ENCODE peak calls at places on chromosomes 7 and 10, in six cellular contexts. B is IMR-90; R is heart right ventricle; A is left ventricle myocardium inferior; H is astrocyte; G is CD8-positive, alpha-beta T cell. F is an unnamed sample.

GRCh38 chr10:32104622-32105509 is 48.6 kb upstream of the KIF5B start:
- DNase-seq in G (no peak), H (peak), R (no peak), A (no peak), B (peak), F (no peak)

GRCh38 chr10:72086466-72087391 is 1.6 kb downstream of the SPOCK2 start:
- DNase-seq in R (peak), H (peak), G (peak), B (peak), A (peak), F (peak)

GRCh38 chr7:121334875-121335648 is 6.3 kb downstream of the WNT16 start:
- DNase-seq in R (no peak), G (no peak), A (no peak), B (peak), H (peak), F (no peak)

GRCh38 chr10:112585052-112585451 is 138.0 kb downstream of the VTI1A start:
- DNase-seq in R (no peak), H (peak), G (no peak), A (no peak), B (peak), F (no peak)

GRCh38 chr7:45646996-45647411 is 72.8 kb downstream of the ADCY1 start:
- DNase-seq in G (no peak), R (peak), B (peak), H (no peak), A (no peak), F (no peak)

GRCh38 chr7:133859191-133859590 is 267.9 kb upstream of the LRGUK start:
- DNase-seq in B (no peak), A (no peak), G (no peak), R (no peak), H (no peak), F (no peak)

GRCh38 chr10:31757374-31757773 is 171.3 kb downstream of the ARHGAP12 start:
- DNase-seq in G (no peak), R (no peak), H (no peak), A (no peak), B (no peak), F (no peak)

GRCh38 chr10:6583447-6583846 is 3.4 kb upstream of the PRKCQ start:
- DNase-seq in G (peak), H (no peak), B (no peak), R (no peak), A (no peak), F (no peak)

GRCh38 chr10:114754445-114755320 is 66.9 kb upstream of the FHIP2A start:
- DNase-seq in R (no peak), A (no peak), B (peak), H (peak), G (no peak), F (no peak)

GRCh38 chr10:47303866-47304265 is 3.9 kb downstream of the GDF10 start:
- DNase-seq in B (no peak), A (no peak), H (no peak), R (no peak), G (no peak), F (no peak)

GRCh38 chr7:158276414-158277218 is 311.0 kb downstream of the PTPRN2 start:
- DNase-seq in B (no peak), G (no peak), A (no peak), R (no peak), H (no peak), F (no peak)

GRCh38 chr7:30678805-30679204 is 3.5 kb downstream of the CRHR2 start:
- DNase-seq in A (no peak), H (no peak), G (no peak), B (no peak), R (no peak), F (no peak)

GRCh38 chr7:90211391-90212148 is at the start of gene STEAP2:
- DNase-seq in A (peak), R (peak), G (no peak), H (peak), B (peak), F (peak)

GRCh38 chr7:151851160-151851751 is 25.7 kb downstream of the PRKAG2 start:
- DNase-seq in H (no peak), A (peak), B (no peak), G (no peak), R (no peak), F (peak)

GRCh38 chr10:17662193-17663138 is 18.5 kb downstream of the STAM start:
- DNase-seq in H (no peak), R (no peak), G (no peak), B (no peak), A (no peak), F (no peak)

GRCh38 chr10:127163632-127164031 is 32.8 kb downstream of the INSYN2A start:
- DNase-seq in H (no peak), R (no peak), B (no peak), A (no peak), G (no peak), F (no peak)

GRCh38 chr7:92754756-92755581 is 81.4 kb downstream of the CDK6 start:
- DNase-seq in H (no peak), A (peak), B (no peak), G (no peak), R (no peak), F (no peak)

GRCh38 chr7:112162161-112163020 is 43.8 kb downstream of the DOCK4 start:
- DNase-seq in A (peak), G (no peak), H (peak), B (peak), R (peak), F (no peak)

GRCh38 chr7:7732566-7733290 is 14.3 kb upstream of the RPA3 start:
- DNase-seq in H (peak), G (no peak), A (no peak), B (peak), R (no peak), F (no peak)

GRCh38 chr7:42247301-42247700 is 10.3 kb upstream of the GLI3 start:
- DNase-seq in A (no peak), G (no peak), R (no peak), H (peak), B (peak), F (no peak)

GRCh38 chr10:13852872-13853271 is 266.1 kb downstream of the PRPF18 start:
- DNase-seq in A (no peak), B (no peak), H (no peak), R (no peak), G (no peak), F (no peak)

GRCh38 chr10:78964952-78965633 is 103.7 kb upstream of the ZMIZ1 start:
- DNase-seq in A (peak), R (no peak), G (no peak), B (peak), H (peak), F (no peak)

DNA sequence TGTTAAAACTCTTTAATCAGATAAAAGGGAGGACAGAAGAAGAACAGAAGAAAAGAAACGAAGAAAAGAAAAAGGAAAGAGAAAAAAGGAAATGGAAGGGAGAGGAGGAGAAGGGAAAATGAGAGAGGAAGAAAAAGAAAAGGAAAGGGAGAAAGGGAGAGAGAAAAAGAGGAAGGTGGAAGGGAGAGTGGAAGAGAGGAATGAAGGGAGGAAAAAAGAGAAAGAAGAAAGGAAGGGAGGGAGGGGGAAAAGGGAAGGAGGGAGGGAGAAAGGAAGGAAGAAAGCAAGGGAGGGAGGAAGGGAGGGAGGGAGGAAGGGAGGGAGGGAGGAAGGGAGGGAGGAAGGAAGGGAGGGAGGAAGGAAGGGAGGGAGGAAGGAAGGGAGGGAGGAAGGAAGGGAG is 305.7 kb downstream of the CALN1 start:
- DNase-seq in H (no peak), R (no peak), G (no peak), B (no peak), A (no peak), F (no peak)
- TF ChIP-seq CTCF in H (no peak), R (no peak), G (no peak), B (no peak), A (no peak), F (no peak)

DNA sequence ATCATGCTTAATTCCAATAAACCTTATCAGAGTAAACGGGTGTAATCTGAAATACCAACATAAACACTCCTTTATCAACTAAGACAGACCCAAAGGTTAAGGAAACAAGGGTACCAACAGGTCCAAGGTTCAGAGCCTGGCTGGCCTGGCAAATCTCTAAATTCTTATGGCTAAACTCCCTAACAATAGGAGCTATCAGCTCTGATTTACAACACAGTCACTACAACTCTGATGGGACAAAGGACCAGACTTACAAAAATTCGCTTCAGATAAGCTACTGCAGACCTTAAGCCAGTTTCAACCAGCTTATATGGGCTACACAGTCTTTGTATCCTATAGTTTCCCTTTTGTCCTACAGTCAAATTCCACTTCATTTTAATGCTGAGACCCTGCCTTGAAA is 381.9 kb downstream of the ZWINT start:
- DNase-seq in G (no peak), A (no peak), R (no peak), B (no peak), H (no peak), F (no peak)
- H3K4me3 ChIP-seq in G (no peak), A (no peak), R (no peak), B (no peak), H (no peak), F (no peak)

GRCh38 chr7:96558530-96558929 is 151.1 kb downstream of the SEM1 start:
- DNase-seq in R (no peak), G (no peak), A (no peak), B (peak), H (no peak), F (no peak)

GRCh38 chr7:96563409-96563808 is 146.2 kb downstream of the SEM1 start:
- DNase-seq in R (no peak), B (no peak), H (no peak), A (no peak), G (no peak), F (no peak)

GRCh38 chr7:96561892-96562291 is 147.8 kb downstream of the SEM1 start:
- DNase-seq in R (no peak), A (no peak), G (no peak), B (no peak), H (no peak), F (no peak)

GRCh38 chr7:96562966-96563365 is 146.7 kb downstream of the SEM1 start:
- DNase-seq in R (no peak), B (no peak), H (no peak), G (no peak), A (no peak), F (no peak)
- TF ChIP-seq CTCF in R (no peak), B (no peak), H (no peak), G (no peak), A (no peak), F (no peak)

GRCh38 chr10:131310904-131311660 is 439 bp downstream of the TCERG1L start:
- DNase-seq in A (no peak), B (no peak), H (no peak), G (no peak), R (no peak), F (no peak)
- H3K4me3 ChIP-seq in A (peak), B (no peak), H (no peak), G (no peak), R (no peak), F (no peak)

DNA sequence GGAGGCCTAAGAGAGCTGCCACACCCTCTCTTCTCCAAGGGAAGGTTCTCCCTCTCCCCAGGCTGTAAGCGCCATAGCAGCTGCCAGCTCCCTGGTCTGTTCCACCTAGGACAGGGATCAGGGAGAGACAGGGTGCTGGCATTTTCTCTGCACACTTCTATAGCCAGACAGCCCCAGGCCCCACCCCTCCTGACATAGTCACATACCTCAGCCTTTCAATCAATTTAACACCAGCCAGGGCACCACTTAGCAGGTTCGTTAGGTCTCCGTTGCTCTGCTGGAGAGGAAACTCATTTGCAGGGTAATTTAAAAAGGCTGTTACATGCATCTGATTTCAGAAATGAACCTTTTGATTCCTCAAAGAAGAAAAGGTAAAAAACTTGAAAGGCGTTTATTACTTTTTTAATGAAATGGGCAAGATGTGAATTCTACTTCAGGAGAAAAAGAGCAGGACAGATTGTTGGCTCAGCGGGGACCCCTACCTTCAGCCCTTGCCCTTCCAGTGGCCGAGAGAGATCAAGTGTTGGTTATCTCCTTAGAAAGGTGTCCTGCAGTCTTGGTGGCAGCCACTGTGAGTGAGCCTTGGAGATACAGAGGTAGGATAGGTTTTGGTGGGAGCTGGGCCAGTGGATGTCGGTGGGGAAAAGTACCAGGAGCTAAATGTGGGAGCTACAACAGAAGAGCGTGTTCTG is 180.5 kb upstream of the GALNT17 start:
- DNase-seq in A (no peak), G (no peak), B (no peak), R (no peak), H (no peak), F (no peak)
- TF ChIP-seq CTCF in A (no peak), G (no peak), B (no peak), R (no peak), H (no peak), F (no peak)

GRCh38 chr10:109746861-109747260 is 176.4 kb downstream of the XPNPEP1 start:
- DNase-seq in B (no peak), A (no peak), G (no peak), H (no peak), R (no peak), F (no peak)

GRCh38 chr10:109740436-109740835 is 182.9 kb downstream of the XPNPEP1 start:
- DNase-seq in H (no peak), B (no peak), R (no peak), G (no peak), A (no peak), F (no peak)

GRCh38 chr10:109737626-109738025 is 185.7 kb downstream of the XPNPEP1 start:
- DNase-seq in G (no peak), A (no peak), H (no peak), B (no peak), R (no peak), F (no peak)

GRCh38 chr10:109741712-109742111 is 181.6 kb downstream of the XPNPEP1 start:
- DNase-seq in A (no peak), R (no peak), B (no peak), H (no peak), G (no peak), F (no peak)

GRCh38 chr10:109743141-109744120 is 179.9 kb downstream of the XPNPEP1 start:
- DNase-seq in G (no peak), H (no peak), A (no peak), B (no peak), R (no peak), F (no peak)
- H3K4me3 ChIP-seq in G (no peak), H (no peak), A (no peak), B (no peak), R (no peak), F (no peak)

GRCh38 chr10:11261687-11262086 is 244.0 kb downstream of the CELF2 start:
- DNase-seq in A (no peak), R (peak), G (no peak), H (no peak), B (no peak), F (no peak)

GRCh38 chr10:11262210-11263038 is 244.8 kb downstream of the CELF2 start:
- DNase-seq in H (no peak), R (no peak), B (no peak), A (no peak), G (no peak), F (no peak)

GRCh38 chr10:11261143-11261542 is 243.5 kb downstream of the CELF2 start:
- DNase-seq in B (no peak), G (no peak), R (no peak), H (no peak), A (no peak), F (no peak)

GRCh38 chr10:11263039-11263345 is 245.3 kb downstream of the CELF2 start:
- DNase-seq in G (no peak), R (no peak), A (no peak), H (no peak), B (no peak), F (no peak)

GRCh38 chr10:11260136-11260535 is 242.5 kb downstream of the CELF2 start:
- DNase-seq in R (no peak), A (no peak), H (no peak), B (no peak), G (no peak), F (no peak)
- TF ChIP-seq CTCF in R (no peak), A (peak), H (no peak), B (no peak), G (no peak), F (no peak)

DNA sequence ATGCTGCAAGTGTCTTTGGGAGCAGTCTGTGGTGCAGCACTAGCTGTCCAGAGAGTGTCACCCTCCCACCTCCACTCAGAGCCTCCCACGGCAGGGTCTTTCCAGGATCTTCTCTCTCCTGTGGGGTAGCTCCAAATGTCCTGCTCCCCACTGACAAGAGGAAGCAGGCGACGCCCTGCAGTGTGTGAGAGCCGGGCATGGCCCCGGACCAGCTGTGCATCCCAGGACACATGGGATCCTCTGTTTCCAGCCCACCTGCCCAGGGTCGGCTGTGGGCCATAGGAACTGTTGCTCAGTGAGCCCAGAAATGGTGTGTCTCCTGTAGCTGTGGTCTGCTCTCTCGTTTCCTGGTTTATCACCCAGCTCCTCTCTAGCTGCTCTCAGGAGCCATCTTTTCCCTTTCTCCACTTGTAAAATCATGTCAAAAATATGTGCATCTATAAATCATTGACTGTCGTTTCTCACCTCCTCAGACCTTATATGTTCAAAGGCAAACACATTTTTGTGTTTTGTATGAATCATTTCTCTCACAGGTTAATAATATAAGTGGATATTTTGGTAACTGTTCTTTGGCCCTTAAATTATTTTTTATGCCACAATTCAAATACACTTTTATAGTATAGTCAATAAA is 74.9 kb downstream of the VWC2 start:
- DNase-seq in A (no peak), B (no peak), G (no peak), R (no peak), H (no peak), F (no peak)
- H3K4me3 ChIP-seq in A (no peak), B (no peak), G (no peak), R (no peak), H (no peak), F (no peak)

GRCh38 chr7:137591444-137591843 is 247.9 kb upstream of the PTN start:
- DNase-seq in H (peak), G (no peak), B (peak), R (no peak), A (no peak), F (no peak)

GRCh38 chr7:137597856-137598255 is 248.9 kb downstream of the DGKI start:
- DNase-seq in A (no peak), G (no peak), B (no peak), H (no peak), R (no peak), F (no peak)

GRCh38 chr7:137590071-137590470 is 246.5 kb upstream of the PTN start:
- DNase-seq in H (no peak), G (no peak), B (no peak), R (no peak), A (no peak), F (no peak)

GRCh38 chr7:137590686-137591255 is 247.2 kb upstream of the PTN start:
- DNase-seq in A (no peak), G (no peak), B (no peak), H (no peak), R (no peak), F (no peak)

DNA sequence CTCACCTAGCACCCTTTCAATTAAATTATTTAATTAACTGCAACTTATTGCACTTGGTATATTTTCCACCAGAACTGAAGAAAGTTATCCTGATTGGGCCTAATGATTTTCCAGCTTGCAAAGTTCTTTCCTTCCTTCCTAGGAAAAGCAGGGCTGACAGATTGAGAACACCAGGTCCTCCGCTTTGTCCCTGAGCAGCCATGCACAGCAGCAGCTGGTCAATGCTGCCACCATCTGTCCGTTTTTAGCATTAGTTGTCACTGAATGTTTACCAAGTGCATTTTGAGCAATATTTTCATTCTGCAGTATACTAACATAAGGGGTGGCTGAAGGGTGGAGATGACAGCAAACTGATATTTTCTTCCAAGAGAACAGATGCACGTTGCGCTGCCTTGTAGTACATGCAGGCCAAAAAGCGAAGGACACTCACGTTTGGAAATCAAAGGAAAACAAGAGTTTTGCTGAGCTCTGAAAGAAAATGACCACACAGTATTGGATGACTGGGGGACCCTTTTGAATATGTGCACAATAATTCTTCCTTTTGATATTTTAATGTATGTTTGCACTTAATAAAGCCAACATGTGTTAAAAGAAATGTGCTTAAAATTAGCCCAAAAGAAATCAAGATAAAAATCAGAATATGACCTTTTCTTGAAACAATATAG is 248.8 kb upstream of the PTN start:
- DNase-seq in G (no peak), A (peak), H (peak), B (peak), R (peak), F (peak)
- TF ChIP-seq CTCF in G (no peak), A (peak), H (peak), B (peak), R (peak), F (peak)

F was measured in GM12865.